ENCODE peak calls at places on chromosome 11, in five cellular contexts. N is A549, E is HepG2, M is K562, O is GM12878. A is an unnamed sample.
A peak's percentile ranks its signal among the peaks of the same experiment; 100 is the strongest.

GRCh38 chr11:19244621-19245020 is 3.9 kb upstream of the E2F8 start:
- DNase-seq in M (no peak), E (no peak), O (no peak), N (no peak), A (no peak)

GRCh38 chr11:76410771-76411423 is 29.8 kb downstream of the GVQW3 start:
- DNase-seq in E (no peak), O (no peak), N (no peak), M (no peak), A (no peak)

GRCh38 chr11:10208045-10208674 is 85.9 kb downstream of the SBF2 start:
- DNase-seq in N (peak; percentile 58), E (peak; percentile 41), M (peak; percentile 35), O (peak; percentile 32), A (peak; percentile 73)

GRCh38 chr11:23995891-23996290 is 501.0 kb upstream of the LUZP2 start:
- DNase-seq in M (no peak), O (no peak), E (no peak), N (no peak), A (peak; percentile 41)

GRCh38 chr11:10021563-10021962 is 272.5 kb downstream of the SBF2 start:
- DNase-seq in M (no peak), N (no peak), O (no peak), E (peak; percentile 77), A (peak; percentile 89)

GRCh38 chr11:82703226-82703625 is 30.4 kb downstream of the FAM181B start:
- DNase-seq in N (no peak), E (no peak), M (no peak), O (no peak), A (no peak)

GRCh38 chr11:34331329-34331728 is 26.5 kb downstream of the ABTB2 start:
- DNase-seq in N (peak; percentile 64), O (no peak), M (no peak), E (no peak), A (no peak)

GRCh38 chr11:112844530-112844929 is 116.7 kb upstream of the NCAM1 start:
- DNase-seq in M (no peak), N (no peak), E (no peak), O (no peak), A (no peak)

GRCh38 chr11:16775604-16776283 is 37.3 kb downstream of the C11orf58 start:
- DNase-seq in N (no peak), E (no peak), O (no peak), M (no peak), A (no peak)

GRCh38 chr11:17649696-17650600 is 69.4 kb upstream of the MYOD1 start:
- DNase-seq in M (no peak), O (no peak), N (no peak), E (peak; percentile 44), A (peak; percentile 10)

GRCh38 chr11:1778141-1778911 is 14.6 kb upstream of the CTSD start:
- DNase-seq in O (no peak), M (peak; percentile 58), E (no peak), N (no peak), A (no peak)

GRCh38 chr11:20035701-20036601 is 124.3 kb downstream of the DBX1 start:
- DNase-seq in M (no peak), E (peak; percentile 91), N (peak; percentile 96), O (no peak), A (no peak)

DNA sequence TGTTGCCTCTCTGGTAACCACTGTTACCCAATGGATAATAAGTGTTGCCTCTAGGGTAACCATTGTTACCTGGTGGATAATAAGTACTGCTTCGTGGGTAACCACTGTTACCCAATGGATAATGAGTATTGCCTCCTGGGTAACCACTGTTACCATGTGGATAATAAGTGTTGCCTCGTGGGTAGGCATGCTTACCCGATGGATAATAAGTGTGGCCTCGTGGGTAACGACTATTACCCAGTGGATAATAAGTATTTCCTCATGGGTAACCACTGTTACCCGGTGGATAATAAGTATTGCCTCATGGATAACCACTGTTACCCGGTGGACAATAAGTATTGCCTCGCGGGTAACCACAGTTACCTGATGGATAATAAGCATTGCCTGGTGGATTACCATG is 13.8 kb upstream of the NXPE4 start:
- DNase-seq in E (no peak), N (no peak), M (no peak), O (no peak), A (no peak)
- H3K9me3 ChIP-seq in E (peaks cover 99% of the 10 kb centered on the region), N (no peaks in the 10 kb centered on the region), M (peaks cover 11% of the 10 kb centered on the region), O (no peaks in the 10 kb centered on the region), A (no peaks in the 10 kb centered on the region)

GRCh38 chr11:84212467-84213390 is 926.6 kb upstream of the CCDC90B start:
- DNase-seq in E (peak; percentile 27), N (no peak), M (no peak), O (no peak), A (no peak)
- TF ChIP-seq MYC in E (no peak), N (no peak), M (no peak), O (no peak), A (no peak)

GRCh38 chr11:36609383-36609782 is 11.3 kb upstream of the RAG2 start:
- DNase-seq in M (no peak), O (no peak), E (no peak), N (no peak), A (no peak)
- H3K27ac ChIP-seq in M (no peak overlapping the region), O (no peak overlapping the region), E (no peak overlapping the region), N (no peak overlapping the region), A (no peak overlapping the region)

GRCh38 chr11:114625294-114625693 is 29.7 kb upstream of the NXPE4 start:
- DNase-seq in O (no peak), N (no peak), M (no peak), E (no peak), A (no peak)
- H3K9me3 ChIP-seq in O (peaks cover 4% of the 10 kb centered on the region), N (no peaks in the 10 kb centered on the region), M (no peaks in the 10 kb centered on the region), E (peaks cover 53% of the 10 kb centered on the region), A (peaks cover 2% of the 10 kb centered on the region)

DNA sequence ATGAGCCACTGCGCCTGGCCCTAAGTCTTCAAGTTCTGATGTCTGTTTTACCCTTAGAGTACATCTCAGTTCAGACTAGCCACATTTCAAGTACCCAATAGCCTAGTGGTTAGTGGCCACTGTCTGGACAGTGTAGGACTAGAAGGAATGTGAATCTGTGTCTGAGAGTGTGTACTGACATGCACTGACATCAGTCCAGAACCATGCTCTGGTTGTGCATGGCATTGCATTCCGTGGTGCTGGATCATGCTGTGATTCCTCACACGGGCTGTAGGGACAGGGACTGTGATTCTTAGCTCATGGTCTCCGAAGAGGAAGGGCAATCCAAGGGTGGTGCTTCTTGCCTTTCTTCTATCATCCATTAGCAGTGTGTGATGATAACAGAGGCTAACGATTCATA is 41.1 kb downstream of the AMOTL1 start:
- DNase-seq in E (no peak), M (no peak), N (no peak), O (no peak), A (no peak)
- TF ChIP-seq MYC in E (no peak), M (no peak), N (no peak), O (no peak), A (no peak)

GRCh38 chr11:72643547-72643946 is 30.7 kb downstream of the PDE2A start:
- DNase-seq in E (no peak), M (no peak), N (peak; percentile 60), O (no peak), A (no peak)

GRCh38 chr11:72642815-72643511 is 31.3 kb downstream of the PDE2A start:
- DNase-seq in N (peak; percentile 65), M (peak; percentile 83), E (no peak), O (no peak), A (peak; percentile 78)

GRCh38 chr11:72641522-72641899 is 32.7 kb downstream of the PDE2A start:
- DNase-seq in N (no peak), O (no peak), M (no peak), E (no peak), A (no peak)

GRCh38 chr11:72639475-72640375 is 34.5 kb downstream of the PDE2A start:
- DNase-seq in E (no peak), M (no peak), O (no peak), N (no peak), A (no peak)

GRCh38 chr11:72641900-72642814 is 32.1 kb downstream of the PDE2A start:
- DNase-seq in N (peak; percentile 28), E (no peak), M (peak; percentile 89), O (no peak), A (peak; percentile 33)
- H3K27ac ChIP-seq in N (peak overlapping the region; percentile 91), E (no peak overlapping the region), M (no peak overlapping the region), O (no peak overlapping the region), A (no peak overlapping the region)

DNA sequence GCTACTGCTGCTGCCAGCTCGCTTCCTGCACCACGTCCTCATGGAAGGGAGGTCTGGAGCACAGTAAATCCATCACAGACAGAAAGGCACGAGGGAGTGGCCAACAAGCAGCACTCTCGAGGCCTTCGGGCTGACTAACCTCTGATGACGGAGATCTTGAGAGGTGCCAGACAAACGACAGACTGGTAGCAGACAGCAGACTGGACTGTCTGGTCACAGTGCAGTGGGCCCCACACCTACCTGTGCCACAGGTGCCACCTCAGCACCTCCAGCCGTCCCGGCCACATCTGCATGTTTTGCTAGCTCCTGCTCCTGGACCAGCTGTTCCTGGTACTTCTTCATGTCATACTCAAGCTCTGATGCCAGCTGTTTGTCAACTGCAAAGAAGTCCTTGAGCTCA is 64.1 kb downstream of the NCAPD3 start:
- DNase-seq in N (no peak), E (no peak), O (no peak), M (no peak), A (no peak)
- H3K9me3 ChIP-seq in N (peaks cover 21% of the 10 kb centered on the region), E (peaks cover 2% of the 10 kb centered on the region), O (no peaks in the 10 kb centered on the region), M (no peaks in the 10 kb centered on the region), A (no peaks in the 10 kb centered on the region)

DNA sequence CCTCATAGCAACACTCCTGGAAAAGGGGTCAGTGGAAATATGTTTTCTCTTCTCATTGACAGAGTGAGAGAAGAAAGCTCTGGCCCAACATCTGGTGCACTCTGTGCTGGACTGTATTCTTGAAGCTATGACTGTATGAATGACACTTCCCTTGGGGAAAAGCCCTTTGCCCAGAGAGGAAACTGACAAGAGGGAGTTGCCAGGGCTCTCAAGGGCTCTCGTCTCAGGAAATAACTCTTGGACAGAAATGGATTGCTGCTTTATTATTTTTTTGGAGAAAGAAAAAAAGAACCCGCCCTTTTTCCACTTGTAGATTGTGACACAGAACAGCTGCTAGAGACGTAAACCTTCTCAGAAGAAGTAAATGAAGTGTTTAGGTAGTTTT is 11.4 kb downstream of the ETS1 start:
- DNase-seq in M (no peak), E (no peak), O (no peak), N (no peak), A (peak; percentile 96)
- TF ChIP-seq MYC in M (no peak), E (no peak), O (no peak), N (no peak), A (no peak)

GRCh38 chr11:60077216-60077817 is 11.1 kb upstream of the MS4A2 start:
- DNase-seq in M (no peak), E (no peak), N (no peak), O (no peak), A (peak; percentile 27)

GRCh38 chr11:60078021-60078420 is 10.4 kb upstream of the MS4A2 start:
- DNase-seq in E (no peak), M (no peak), O (no peak), N (no peak), A (no peak)

GRCh38 chr11:60080523-60080922 is 7.9 kb upstream of the MS4A2 start:
- DNase-seq in N (no peak), E (no peak), O (no peak), M (no peak), A (no peak)

GRCh38 chr11:60078742-60079141 is 9.7 kb upstream of the MS4A2 start:
- DNase-seq in N (no peak), O (no peak), E (no peak), M (no peak), A (no peak)
- H3K27ac ChIP-seq in N (no peak overlapping the region), O (no peak overlapping the region), E (no peak overlapping the region), M (no peak overlapping the region), A (no peak overlapping the region)